ENCODE peak calls at places on chromosomes 13 and 19, in six cellular contexts. Z, O, W, R, F and V are unnamed samples.
A peak's percentile ranks its signal among the peaks of the same experiment; 100 is the strongest.

GRCh38 chr13:23044906-23045305 is 135.9 kb upstream of the SGCG start:
- DNase-seq in Z (no peak), O (no peak), W (no peak), R (peak; percentile 68), F (no peak), V (no peak)

GRCh38 chr13:21058361-21058760 is 3.0 kb downstream of the LATS2 start:
- DNase-seq in Z (no peak), O (no peak), W (no peak), R (peak; percentile 37), F (no peak), V (no peak)

GRCh38 chr13:27425151-27425917 is 915 bp downstream of the GTF3A start:
- DNase-seq in Z (no peak), O (no peak), W (no peak), R (no peak), F (no peak), V (no peak)

GRCh38 chr19:14555918-14556661 is 15.8 kb downstream of the NDUFB7 start:
- DNase-seq in Z (no peak), O (no peak), W (no peak), R (peak; percentile 65), F (peak; percentile 34), V (no peak)

GRCh38 chr13:110593430-110594130 is 21.8 kb upstream of the NAXD start:
- DNase-seq in Z (no peak), O (no peak), W (no peak), R (peak; percentile 70), F (peak; percentile 57), V (no peak)

GRCh38 chr19:54325194-54325621 is 12.2 kb upstream of the LILRA5 start:
- DNase-seq in Z (peak; percentile 42), O (no peak), W (no peak), R (peak; percentile 22), F (peak; percentile 8), V (no peak)

GRCh38 chr13:46687810-46688209 is 109.2 kb downstream of the ESD start:
- DNase-seq in Z (no peak), O (no peak), W (no peak), R (peak; percentile 71), F (peak; percentile 46), V (no peak)

GRCh38 chr13:99636728-99637353 is 135.6 kb downstream of the TM9SF2 start:
- DNase-seq in Z (no peak), O (no peak), W (no peak), R (no peak), F (no peak), V (no peak)

GRCh38 chr13:30158774-30159445 is 148.4 kb downstream of the KATNAL1 start:
- DNase-seq in Z (no peak), O (no peak), W (no peak), R (peak; percentile 15), F (peak; percentile 71), V (no peak)

GRCh38 chr13:27928805-27929753 is 9.3 kb downstream of the PDX1 start:
- DNase-seq in Z (no peak), O (no peak), W (no peak), R (no peak), F (no peak), V (no peak)

GRCh38 chr19:42198676-42199439 is 18.6 kb downstream of the DEDD2 start:
- DNase-seq in Z (peak; percentile 77), O (no peak), W (no peak), R (no peak), F (no peak), V (no peak)

GRCh38 chr13:29924482-29924884 is 74.1 kb upstream of the UBL3 start:
- DNase-seq in Z (no peak), O (no peak), W (no peak), R (peak; percentile 91), F (peak; percentile 86), V (no peak)

GRCh38 chr13:76667551-76667950 is 218.7 kb downstream of the KCTD12 start:
- DNase-seq in Z (no peak), O (no peak), W (no peak), R (peak; percentile 57), F (peak; percentile 77), V (no peak)

GRCh38 chr19:3035542-3036118 is 6.5 kb upstream of the TLE2 start:
- DNase-seq in Z (peak; percentile 93), O (peak; percentile 99), W (peak; percentile 98), R (peak; percentile 99), F (peak; percentile 99), V (peak; percentile 91)

GRCh38 chr19:19595171-19595701 is 23.3 kb downstream of the PBX4 start:
- DNase-seq in Z (no peak), O (no peak), W (no peak), R (peak; percentile 58), F (peak; percentile 47), V (no peak)

GRCh38 chr19:50326101-50326664 is 3.0 kb downstream of the KCNC3 start:
- DNase-seq in Z (no peak), O (no peak), W (no peak), R (no peak), F (no peak), V (no peak)

GRCh38 chr13:26186995-26187394 is 35.1 kb downstream of the RNF6 start:
- DNase-seq in Z (no peak), O (no peak), W (no peak), R (no peak), F (no peak), V (no peak)

GRCh38 chr13:97568850-97569249 is 134.9 kb downstream of the RAP2A start:
- DNase-seq in Z (no peak), O (no peak), W (no peak), R (peak; percentile 45), F (no peak), V (no peak)

GRCh38 chr13:110531671-110532083 is 29.8 kb downstream of the RAB20 start:
- DNase-seq in Z (no peak), O (no peak), W (no peak), R (no peak), F (no peak), V (no peak)

GRCh38 chr19:12783226-12783848 is 7.9 kb upstream of the JUNB start:
- DNase-seq in Z (no peak), O (no peak), W (no peak), R (no peak), F (no peak), V (no peak)

GRCh38 chr13:23758783-23759527 is 130.2 kb downstream of the MIPEP start:
- DNase-seq in Z (no peak), O (no peak), W (no peak), R (no peak), F (no peak), V (no peak)

GRCh38 chr13:62331384-62331783 is 915.7 kb upstream of the PCDH20 start:
- DNase-seq in Z (no peak), O (no peak), W (no peak), R (no peak), F (no peak), V (no peak)

GRCh38 chr13:41500501-41500900 is 43.2 kb downstream of the RGCC start:
- DNase-seq in Z (peak; percentile 39), O (no peak), W (peak; percentile 33), R (peak; percentile 78), F (no peak), V (no peak)

GRCh38 chr13:90447735-90448103 is 899.8 kb upstream of the MIR17HG start:
- DNase-seq in Z (no peak), O (no peak), W (no peak), R (peak; percentile 78), F (peak; percentile 63), V (no peak)

GRCh38 chr19:11581740-11582139 is 4.3 kb upstream of the ACP5 start:
- DNase-seq in Z (peak; percentile 16), O (no peak), W (no peak), R (no peak), F (peak; percentile 52), V (no peak)

GRCh38 chr19:14185158-14185557 is 20.8 kb downstream of the ADGRL1 start:
- DNase-seq in Z (no peak), O (no peak), W (no peak), R (no peak), F (no peak), V (no peak)

GRCh38 chr19:18649371-18650047 is 12.7 kb downstream of the KLHL26 start:
- DNase-seq in Z (no peak), O (peak; percentile 91), W (peak; percentile 86), R (peak; percentile 71), F (peak; percentile 70), V (no peak)

GRCh38 chr19:3604987-3605343 is 1.7 kb downstream of the TBXA2R start:
- DNase-seq in Z (peak; percentile 48), O (no peak), W (no peak), R (no peak), F (no peak), V (no peak)

GRCh38 chr13:51125495-51126226 is 14.6 kb upstream of the C13orf42 start:
- DNase-seq in Z (peak; percentile 22), O (peak; percentile 61), W (peak; percentile 21), R (peak; percentile 72), F (peak; percentile 54), V (no peak)

GRCh38 chr13:79830945-79831344 is 350.0 kb downstream of the NDFIP2 start:
- DNase-seq in Z (no peak), O (no peak), W (no peak), R (no peak), F (no peak), V (no peak)

GRCh38 chr13:113002206-113002821 is 33.3 kb downstream of the MCF2L start:
- DNase-seq in Z (no peak), O (no peak), W (no peak), R (no peak), F (no peak), V (no peak)
- TF ChIP-seq CTCF in Z (no peak), O (peak; percentile 13), W (peak; percentile 47), R (no peak), F (peak; percentile 7), V (no peak)

GRCh38 chr13:65926750-65927171 is 1303.4 kb downstream of the PCDH9 start:
- DNase-seq in Z (no peak), O (peak; percentile 28), W (peak; percentile 38), R (peak; percentile 15), F (no peak), V (no peak)
- TF ChIP-seq CTCF in Z (no peak), O (no peak), W (peak; percentile 67), R (peak; percentile 27), F (no peak), V (no peak)

DNA sequence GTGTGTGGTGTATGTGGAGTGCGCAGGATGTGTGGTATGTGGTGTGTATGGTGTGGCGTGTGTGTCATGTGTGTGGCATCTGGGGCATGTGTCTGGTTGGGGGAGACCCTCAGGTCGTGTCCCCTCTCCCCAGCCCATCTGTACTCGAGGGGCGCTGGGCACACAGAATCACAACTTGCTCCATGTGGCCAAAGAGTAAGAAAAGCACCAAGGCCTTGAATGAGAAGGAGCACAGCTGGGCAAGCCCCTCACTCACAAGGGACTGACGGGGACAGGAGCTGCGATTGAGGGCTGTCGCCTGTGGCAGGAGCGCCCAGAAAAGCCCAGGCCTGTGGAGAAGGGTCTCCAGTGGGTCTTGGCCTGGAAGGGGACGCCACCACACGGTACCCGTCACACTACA is 62.8 kb downstream of the PEPD start:
- DNase-seq in Z (no peak), O (no peak), W (no peak), R (no peak), F (no peak), V (no peak)
- TF ChIP-seq CTCF in Z (no peak), O (no peak), W (no peak), R (no peak), F (no peak), V (no peak)

DNA sequence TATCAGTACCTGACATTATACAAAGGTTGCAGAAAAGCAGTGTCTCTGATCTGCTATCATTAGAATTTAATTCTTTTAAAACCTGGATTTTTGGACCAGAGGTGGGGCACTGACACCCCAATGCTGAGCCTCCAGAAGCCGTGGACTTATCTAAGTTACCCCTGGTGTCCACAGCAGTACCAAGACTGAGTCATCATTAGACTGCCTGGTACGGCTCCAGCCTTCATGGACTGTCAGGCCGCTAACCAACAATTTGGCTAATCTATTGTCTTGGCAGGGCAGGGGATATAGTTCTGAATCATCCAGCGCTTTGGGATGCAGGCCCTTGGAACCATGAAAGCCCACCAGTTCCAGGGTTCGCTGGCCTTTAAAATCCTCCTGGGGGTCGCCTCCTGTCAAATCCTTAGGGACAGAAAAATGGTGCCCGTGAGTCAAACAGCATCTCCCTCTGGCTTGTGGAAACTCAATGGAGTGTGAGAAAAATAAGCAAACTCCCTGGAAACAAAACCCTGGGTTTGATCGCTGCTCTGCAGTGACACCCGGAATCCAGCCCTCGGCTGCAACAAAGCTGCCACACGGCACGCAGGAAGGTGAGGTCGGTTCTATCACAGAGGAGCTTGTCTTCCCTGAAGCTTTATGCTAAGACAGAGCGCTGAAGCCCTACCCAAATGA is 78.2 kb downstream of the TSHZ3 start:
- DNase-seq in Z (no peak), O (no peak), W (no peak), R (no peak), F (peak; percentile 58), V (peak; percentile 15)
- TF ChIP-seq CTCF in Z (no peak), O (no peak), W (no peak), R (no peak), F (no peak), V (no peak)